ENCODE peak calls at places on chromosome 1, in seven cellular contexts. I is A549, O is upper lobe of right lung, U is lower lobe of right lung, M is heart right ventricle, Z is GM12878, A is K562. R is an unnamed sample.

GRCh38 chr1:234916840-234917239 is 211.8 kb downstream of the TOMM20 start:
- ATAC-seq in I (no peak), O (no peak), U (no peak), M (no peak), Z (peak), A (no peak), R (no peak)

GRCh38 chr1:169312084-169312954 is 55.3 kb downstream of the NME7 start:
- ATAC-seq in I (peak), O (peak), U (peak), M (no peak), Z (peak), A (peak), R (no peak)

GRCh38 chr1:171576144-171576543 is 45.9 kb upstream of the MYOCOS start:
- ATAC-seq in I (no peak), O (no peak), U (no peak), M (no peak), Z (no peak), A (no peak), R (no peak)

GRCh38 chr1:30027247-30027646 is 696.1 kb downstream of the MATN1 start:
- ATAC-seq in I (no peak), O (no peak), U (no peak), M (no peak), Z (no peak), A (no peak), R (no peak)

GRCh38 chr1:9691726-9692125 is 40.2 kb downstream of the PIK3CD start:
- ATAC-seq in I (no peak), O (no peak), U (no peak), M (no peak), Z (no peak), A (no peak), R (no peak)

GRCh38 chr1:152408664-152409063 is 5.4 kb downstream of the CRNN start:
- ATAC-seq in I (no peak), O (no peak), U (no peak), M (no peak), Z (no peak), A (no peak), R (no peak)

GRCh38 chr1:34786521-34787325 is 5.7 kb downstream of the GJB3 start:
- ATAC-seq in I (peak), O (peak), U (peak), M (peak), Z (peak), A (peak), R (peak)

GRCh38 chr1:36115200-36115669 is 9.8 kb downstream of the COL8A2 start:
- ATAC-seq in I (no peak), O (peak), U (peak), M (peak), Z (peak), A (peak), R (peak)

GRCh38 chr1:206447792-206448191 is 22.5 kb upstream of the IKBKE start:
- ATAC-seq in I (no peak), O (no peak), U (no peak), M (no peak), Z (no peak), A (no peak), R (no peak)

GRCh38 chr1:182495002-182495401 is 45.1 kb downstream of the RGSL1 start:
- ATAC-seq in I (no peak), O (no peak), U (no peak), M (peak), Z (no peak), A (no peak), R (no peak)

GRCh38 chr1:155962599-155963211 is 15.6 kb downstream of the ARHGEF2 start:
- ATAC-seq in I (peak), O (peak), U (no peak), M (no peak), Z (no peak), A (no peak), R (no peak)

GRCh38 chr1:237115035-237115434 is 73.1 kb downstream of the RYR2 start:
- ATAC-seq in I (no peak), O (peak), U (no peak), M (peak), Z (peak), A (peak), R (no peak)

GRCh38 chr1:173208146-173208545 is 1.0 kb upstream of the TNFSF4 start:
- ATAC-seq in I (no peak), O (no peak), U (no peak), M (no peak), Z (no peak), A (no peak), R (no peak)

GRCh38 chr1:167794043-167794442 is 72.3 kb downstream of the MPZL1 start:
- ATAC-seq in I (no peak), O (no peak), U (no peak), M (no peak), Z (no peak), A (no peak), R (no peak)

DNA sequence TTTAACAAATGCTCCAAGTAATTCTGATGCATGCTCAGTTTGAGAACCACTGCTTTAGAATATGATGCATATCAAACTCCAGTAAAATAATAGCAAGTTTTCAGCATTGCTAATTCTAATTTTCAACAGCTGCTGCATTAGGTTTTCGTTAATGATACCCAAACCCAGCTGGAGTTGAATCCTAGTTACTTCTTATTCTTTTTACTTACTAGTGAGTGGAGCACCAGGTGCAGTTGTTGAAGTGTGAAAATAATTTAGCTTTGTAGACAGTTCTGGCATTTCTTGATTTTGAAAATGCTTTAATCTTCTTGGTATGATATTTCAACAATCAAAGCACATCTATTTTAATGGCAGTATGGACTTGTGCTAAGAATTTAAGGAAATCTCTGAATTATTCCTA is 138.6 kb downstream of the HS2ST1 start:
- ATAC-seq in I (no peak), O (no peak), U (no peak), M (no peak), Z (no peak), A (no peak), R (no peak)
- H3K27ac ChIP-seq in I (no peak), O (no peak), U (no peak), M (no peak), Z (no peak), A (no peak), R (no peak)

GRCh38 chr1:201602413-201603265 is 63.7 kb downstream of the NAV1 start:
- ATAC-seq in I (peak), O (no peak), U (no peak), M (peak), Z (no peak), A (peak), R (peak)
- H3K4me3 ChIP-seq in I (no peak), O (no peak), U (no peak), M (no peak), Z (no peak), A (no peak), R (no peak)

DNA sequence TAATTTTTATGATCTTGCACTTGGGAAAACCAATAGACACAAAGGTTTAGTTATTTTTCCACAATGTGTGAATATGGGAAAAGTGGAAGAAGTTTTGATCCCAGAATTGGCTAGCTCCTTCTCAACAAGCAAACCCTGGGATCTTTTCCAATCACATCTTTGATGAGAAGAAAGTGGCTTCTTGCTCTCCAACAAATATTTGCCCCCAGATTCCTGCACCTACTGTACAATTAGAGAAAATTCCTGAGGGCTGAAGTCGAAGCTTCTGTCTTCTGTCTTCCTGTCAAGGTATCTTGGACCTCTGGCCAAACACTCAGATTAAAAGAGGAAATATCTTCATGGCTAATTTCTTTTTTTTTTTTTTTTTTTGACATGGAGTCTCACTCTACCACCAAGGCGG is 113.1 kb upstream of the SLC45A1 start:
- ATAC-seq in I (no peak), O (no peak), U (no peak), M (no peak), Z (no peak), A (no peak), R (no peak)
- TF ChIP-seq CTCF in I (no peak), O (no peak), U (no peak), M (no peak), Z (no peak), A (no peak), R (no peak)

GRCh38 chr1:50917796-50918137 is 42.3 kb downstream of the FAF1 start:
- ATAC-seq in I (no peak), O (no peak), U (no peak), M (no peak), Z (peak), A (no peak), R (no peak)
- H3K27ac ChIP-seq in I (no peak), O (no peak), U (no peak), M (no peak), Z (peak), A (no peak), R (no peak)

GRCh38 chr1:212595787-212596714 is 12.5 kb upstream of the ATF3 start:
- ATAC-seq in I (peak), O (peak), U (peak), M (peak), Z (peak), A (peak), R (peak)
- H3K4me3 ChIP-seq in I (no peak), O (no peak), U (peak), M (no peak), Z (no peak), A (no peak), R (no peak)

GRCh38 chr1:178776553-178776952 is 51.5 kb downstream of the RALGPS2 start:
- ATAC-seq in I (no peak), O (no peak), U (no peak), M (no peak), Z (no peak), A (no peak), R (no peak)

GRCh38 chr1:178772952-178773351 is 47.9 kb downstream of the RALGPS2 start:
- ATAC-seq in I (no peak), O (no peak), U (no peak), M (no peak), Z (no peak), A (no peak), R (no peak)

GRCh38 chr1:178768423-178768822 is 43.4 kb downstream of the RALGPS2 start:
- ATAC-seq in I (no peak), O (peak), U (peak), M (no peak), Z (peak), A (peak), R (no peak)

DNA sequence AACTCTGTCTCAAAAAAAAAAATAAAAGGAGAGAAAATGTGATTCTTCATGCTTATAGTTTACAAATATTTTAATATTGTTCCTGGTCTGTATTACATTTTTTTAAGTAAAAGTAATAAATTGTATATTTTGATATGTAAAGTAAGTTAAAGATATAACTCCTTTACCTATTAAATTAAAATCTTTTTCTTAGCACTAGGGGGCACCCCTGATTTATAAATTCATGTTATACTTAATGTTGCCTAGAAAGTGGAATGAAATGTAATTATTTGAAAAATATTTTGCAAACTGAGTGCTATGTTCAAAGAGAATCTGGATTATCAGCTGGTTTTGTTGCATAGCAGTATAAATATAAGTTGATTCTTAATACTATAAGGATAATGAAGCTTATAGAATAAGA is 49.2 kb downstream of the RALGPS2 start:
- ATAC-seq in I (no peak), O (no peak), U (no peak), M (no peak), Z (no peak), A (peak), R (no peak)
- TF ChIP-seq CTCF in I (peak), O (peak), U (peak), M (peak), Z (no peak), A (peak), R (peak)

R was measured in gastroesophageal sphincter.